ENCODE peak calls at places on chromosomes 2 and 18, in six cellular contexts. S is hepatic stellate cell; T is AG10803; R is mammary epithelial cell; D is stimulated activated naive CD8-positive, alpha-beta T cell treated with anti-CD3 and anti-CD28 coated beads, Interleukin-15, amount 100 ng/mL, for 72 hours; K is SJSA1. X is an unnamed sample.

GRCh38 chr2:217223222-217223930 is 363.5 kb upstream of the TNP1 start:
- DNase-seq in D (peak; percentile 81), R (peak; percentile 85), T (peak; percentile 65), S (peak; percentile 47), K (peak; percentile 91), X (peak; percentile 65)

GRCh38 chr18:28189400-28190239 is 12.7 kb upstream of the CDH2 start:
- DNase-seq in S (peak; percentile 60), K (no peak), T (peak; percentile 78), R (peak; percentile 51), D (no peak), X (peak; percentile 70)

GRCh38 chr2:39107156-39107555 is 13.7 kb downstream of the SOS1 start:
- DNase-seq in D (no peak), T (no peak), R (peak; percentile 19), K (no peak), S (no peak), X (no peak)

GRCh38 chr18:69622961-69623360 is 222.3 kb downstream of the DOK6 start:
- DNase-seq in D (no peak), S (no peak), K (no peak), T (no peak), R (no peak), X (no peak)

GRCh38 chr2:133817680-133818566 is 249.7 kb upstream of the NCKAP5 start:
- DNase-seq in T (peak; percentile 95), K (peak; percentile 96), R (peak; percentile 91), S (peak; percentile 73), D (no peak), X (peak; percentile 57)

GRCh38 chr2:113277474-113278072 is 1.1 kb downstream of the PAX8 start:
- DNase-seq in T (no peak), K (no peak), D (no peak), R (no peak), S (no peak), X (no peak)

GRCh38 chr2:231929961-231930600 is 3.9 kb upstream of the NPPC start:
- DNase-seq in S (no peak), D (peak; percentile 38), T (peak; percentile 22), R (no peak), K (no peak), X (no peak)

GRCh38 chr2:132544045-132544630 is 125.9 kb downstream of the LYPD1 start:
- DNase-seq in S (no peak), R (no peak), D (no peak), K (no peak), T (no peak), X (no peak)

GRCh38 chr2:230875347-230876315 is 10.9 kb downstream of the ITM2C start:
- DNase-seq in T (no peak), K (no peak), D (no peak), R (no peak), S (no peak), X (no peak)

GRCh38 chr2:150846691-150847090 is 359.2 kb upstream of the RND3 start:
- DNase-seq in S (no peak), K (no peak), R (no peak), T (no peak), D (no peak), X (no peak)

GRCh38 chr2:239291505-239292350 is 109.1 kb downstream of the HDAC4 start:
- DNase-seq in T (no peak), D (no peak), S (no peak), K (no peak), R (no peak), X (no peak)

GRCh38 chr2:66445781-66446177 is 10.9 kb downstream of the MEIS1 start:
- DNase-seq in T (peak; percentile 47), R (no peak), S (peak; percentile 33), D (no peak), K (no peak), X (no peak)

GRCh38 chr2:219281588-219281987 is 2.4 kb downstream of the DNAJB2 start:
- DNase-seq in R (no peak), K (no peak), T (no peak), S (no peak), D (no peak), X (no peak)

GRCh38 chr18:9820719-9821118 is 65.1 kb upstream of the TXNDC2 start:
- DNase-seq in D (no peak), R (no peak), T (no peak), K (no peak), S (no peak), X (no peak)

GRCh38 chr18:60059216-60059615 is 159.4 kb downstream of the PMAIP1 start:
- DNase-seq in D (no peak), K (no peak), T (no peak), R (no peak), S (no peak), X (no peak)

GRCh38 chr2:219205165-219205538 is 1.4 kb upstream of the ZFAND2B start:
- DNase-seq in S (no peak), D (no peak), R (no peak), T (no peak), K (no peak), X (no peak)

GRCh38 chr2:234457421-234457820 is 39.5 kb downstream of the ARL4C start:
- DNase-seq in R (no peak), D (no peak), S (no peak), K (peak; percentile 25), T (no peak), X (no peak)

GRCh38 chr2:152097291-152098032 is 1.4 kb downstream of the CACNB4 start:
- DNase-seq in D (no peak), R (peak; percentile 57), K (peak; percentile 26), T (peak; percentile 28), S (peak; percentile 45), X (peak; percentile 57)

GRCh38 chr2:189821953-189822748 is 37.9 kb downstream of the PMS1 start:
- DNase-seq in K (no peak), S (peak; percentile 32), T (peak; percentile 70), R (peak; percentile 28), D (no peak), X (peak; percentile 27)

GRCh38 chr2:43426305-43427031 is 169.4 kb downstream of the THADA start:
- DNase-seq in R (peak; percentile 95), D (peak; percentile 86), S (peak; percentile 86), K (peak; percentile 94), T (peak; percentile 98), X (peak; percentile 86)

GRCh38 chr18:10530852-10531251 is 5.0 kb downstream of the NAPG start:
- DNase-seq in T (no peak), D (no peak), R (peak; percentile 61), K (peak; percentile 53), S (no peak), X (peak; percentile 72)

GRCh38 chr2:240960309-240960962 is 38.0 kb upstream of the SNED1 start:
- DNase-seq in T (no peak), D (no peak), K (no peak), R (no peak), S (no peak), X (peak; percentile 72)

GRCh38 chr2:141940709-141941108 is 190.1 kb downstream of the LRP1B start:
- DNase-seq in K (no peak), T (no peak), R (no peak), S (no peak), D (no peak), X (no peak)

GRCh38 chr2:12928197-12928596 is 211.5 kb downstream of the TRIB2 start:
- DNase-seq in K (peak; percentile 52), T (peak; percentile 74), D (no peak), R (peak; percentile 79), S (peak; percentile 41), X (peak; percentile 79)

GRCh38 chr2:29662841-29663240 is 258.5 kb downstream of the ALK start:
- DNase-seq in K (no peak), T (peak; percentile 7), S (no peak), R (no peak), D (no peak), X (no peak)

GRCh38 chr2:842151-842792 is 108.4 kb upstream of the SNTG2 start:
- DNase-seq in K (no peak), S (no peak), R (no peak), D (no peak), T (no peak), X (no peak)

GRCh38 chr18:36717422-36718110 is 111.2 kb downstream of the TPGS2 start:
- DNase-seq in D (no peak), T (no peak), R (no peak), S (no peak), K (no peak), X (no peak)

GRCh38 chr2:240387669-240388358 is 47.6 kb upstream of the GPC1 start:
- DNase-seq in T (peak; percentile 88), D (no peak), K (peak; percentile 96), S (peak; percentile 98), R (peak; percentile 72), X (peak; percentile 95)

GRCh38 chr2:144357623-144358400 is 162.1 kb downstream of the ZEB2 start:
- DNase-seq in K (peak; percentile 94), T (peak; percentile 99), R (peak; percentile 92), D (peak; percentile 56), S (peak; percentile 73), X (peak; percentile 84)

GRCh38 chr2:58893645-58894336 is 652.7 kb upstream of the FANCL start:
- DNase-seq in S (no peak), T (no peak), D (no peak), R (no peak), K (no peak), X (peak; percentile 10)

GRCh38 chr2:176270100-176270750 is 983 bp downstream of the MTX2 start:
- DNase-seq in K (no peak), T (no peak), R (no peak), D (no peak), S (no peak), X (no peak)

GRCh38 chr18:57836557-57836956 is 33.4 kb upstream of the ATP8B1 start:
- DNase-seq in D (no peak), S (no peak), K (no peak), T (no peak), R (no peak), X (no peak)

GRCh38 chr2:152861349-152861942 is 143.0 kb downstream of the ARL6IP6 start:
- DNase-seq in D (peak; percentile 10), R (peak; percentile 14), K (peak; percentile 8), T (peak; percentile 14), S (peak; percentile 7), X (peak; percentile 60)

GRCh38 chr18:21686282-21687105 is 18.1 kb downstream of the ABHD3 start:
- DNase-seq in R (no peak), T (no peak), K (no peak), D (no peak), S (no peak), X (no peak)